ENCODE peak calls at places on chromosomes 6 and 20, in six cellular contexts. One of them, this sample, is unnamed.

GRCh38 chr20:1934578-1935573 is 39.7 kb downstream of the SIRPA start:
- DNase-seq in SK-N-SH: peak
- DNase-seq in IMR-90: peak
- DNase-seq in A549: no peak
- DNase-seq in GM12878: no peak
- DNase-seq in K562: no peak
- DNase-seq in this sample: no peak

GRCh38 chr6:123189805-123190204 is 193.8 kb downstream of the CLVS2 start:
- DNase-seq in K562: no peak
- DNase-seq in IMR-90: no peak
- DNase-seq in SK-N-SH: no peak
- DNase-seq in GM12878: no peak
- DNase-seq in A549: no peak
- DNase-seq in this sample: no peak

GRCh38 chr6:1499798-1500197 is 109.9 kb upstream of the FOXC1 start:
- DNase-seq in A549: no peak
- DNase-seq in K562: no peak
- DNase-seq in IMR-90: no peak
- DNase-seq in GM12878: no peak
- DNase-seq in SK-N-SH: no peak
- DNase-seq in this sample: no peak

GRCh38 chr6:131787955-131788712 is 19.7 kb upstream of the ENPP1 start:
- DNase-seq in GM12878: no peak
- DNase-seq in IMR-90: peak
- DNase-seq in SK-N-SH: no peak
- DNase-seq in K562: no peak
- DNase-seq in A549: no peak
- DNase-seq in this sample: peak

GRCh38 chr6:10332121-10332520 is 82.8 kb downstream of the TFAP2A start:
- DNase-seq in A549: no peak
- DNase-seq in IMR-90: no peak
- DNase-seq in SK-N-SH: no peak
- DNase-seq in GM12878: no peak
- DNase-seq in K562: no peak
- DNase-seq in this sample: no peak

GRCh38 chr6:37209461-37210205 is 39.7 kb downstream of the PIM1 start:
- DNase-seq in K562: peak
- DNase-seq in A549: no peak
- DNase-seq in SK-N-SH: no peak
- DNase-seq in IMR-90: no peak
- DNase-seq in GM12878: no peak
- DNase-seq in this sample: no peak

GRCh38 chr6:39061182-39061581 is 12.6 kb downstream of the GLP1R start:
- DNase-seq in GM12878: no peak
- DNase-seq in SK-N-SH: no peak
- DNase-seq in IMR-90: no peak
- DNase-seq in K562: no peak
- DNase-seq in A549: no peak
- DNase-seq in this sample: no peak

GRCh38 chr6:117597755-117598154 is 4.6 kb downstream of the GOPC start:
- DNase-seq in SK-N-SH: no peak
- DNase-seq in K562: no peak
- DNase-seq in IMR-90: no peak
- DNase-seq in A549: no peak
- DNase-seq in GM12878: no peak
- DNase-seq in this sample: no peak

GRCh38 chr20:64040231-64041039 is 4.5 kb downstream of the C20orf204 start:
- DNase-seq in A549: no peak
- DNase-seq in K562: no peak
- DNase-seq in IMR-90: no peak
- DNase-seq in SK-N-SH: no peak
- DNase-seq in GM12878: no peak
- DNase-seq in this sample: no peak

GRCh38 chr6:35453236-35453635 is 1.1 kb downstream of the FANCE start:
- DNase-seq in GM12878: no peak
- DNase-seq in A549: no peak
- DNase-seq in SK-N-SH: no peak
- DNase-seq in K562: peak
- DNase-seq in IMR-90: no peak
- DNase-seq in this sample: no peak

GRCh38 chr6:71139249-71139648 is 149.4 kb upstream of the OGFRL1 start:
- DNase-seq in IMR-90: peak
- DNase-seq in GM12878: no peak
- DNase-seq in SK-N-SH: no peak
- DNase-seq in K562: no peak
- DNase-seq in A549: no peak
- DNase-seq in this sample: no peak

GRCh38 chr20:38290829-38291581 is 13.0 kb upstream of the BPI start:
- DNase-seq in A549: peak
- DNase-seq in IMR-90: peak
- DNase-seq in GM12878: no peak
- DNase-seq in K562: peak
- DNase-seq in SK-N-SH: peak
- DNase-seq in this sample: peak

GRCh38 chr20:51562027-51562333 is 19.5 kb upstream of the NFATC2 start:
- DNase-seq in A549: no peak
- DNase-seq in SK-N-SH: no peak
- DNase-seq in K562: no peak
- DNase-seq in GM12878: no peak
- DNase-seq in IMR-90: peak
- DNase-seq in this sample: no peak

GRCh38 chr20:9112541-9113515 is 43.9 kb downstream of the PLCB4 start:
- DNase-seq in GM12878: no peak
- DNase-seq in K562: no peak
- DNase-seq in IMR-90: peak
- DNase-seq in SK-N-SH: no peak
- DNase-seq in A549: no peak
- DNase-seq in this sample: no peak

GRCh38 chr20:14470231-14470894 is 133.0 kb upstream of the FLRT3 start:
- DNase-seq in SK-N-SH: no peak
- DNase-seq in IMR-90: no peak
- DNase-seq in GM12878: no peak
- DNase-seq in K562: no peak
- DNase-seq in A549: peak
- DNase-seq in this sample: peak

GRCh38 chr6:12049165-12049564 is 37.1 kb downstream of the HIVEP1 start:
- DNase-seq in A549: no peak
- DNase-seq in SK-N-SH: no peak
- DNase-seq in K562: no peak
- DNase-seq in IMR-90: no peak
- DNase-seq in GM12878: no peak
- DNase-seq in this sample: no peak

GRCh38 chr6:4727671-4728435 is 48.4 kb upstream of the CDYL start:
- DNase-seq in SK-N-SH: no peak
- DNase-seq in K562: peak
- DNase-seq in IMR-90: no peak
- DNase-seq in A549: peak
- DNase-seq in GM12878: no peak
- DNase-seq in this sample: peak

GRCh38 chr6:104324305-104324704 is 535.4 kb downstream of the HACE1 start:
- DNase-seq in K562: no peak
- DNase-seq in GM12878: no peak
- DNase-seq in IMR-90: no peak
- DNase-seq in A549: no peak
- DNase-seq in SK-N-SH: no peak
- DNase-seq in this sample: no peak

GRCh38 chr6:69775450-69775849 is 21.4 kb downstream of the LMBRD1 start:
- DNase-seq in SK-N-SH: no peak
- DNase-seq in K562: no peak
- DNase-seq in GM12878: no peak
- DNase-seq in IMR-90: no peak
- DNase-seq in A549: no peak
- DNase-seq in this sample: no peak
- TF ChIP-seq SMC3 in SK-N-SH: no peak
- TF ChIP-seq SMC3 in K562: no peak
- TF ChIP-seq SMC3 in GM12878: no peak
- TF ChIP-seq SMC3 in IMR-90: no peak
- TF ChIP-seq SMC3 in A549: no peak
- TF ChIP-seq SMC3 in this sample: no peak

GRCh38 chr6:107348224-107348623 is 111.1 kb downstream of the PDSS2 start:
- DNase-seq in A549: peak
- DNase-seq in K562: no peak
- DNase-seq in GM12878: no peak
- DNase-seq in SK-N-SH: no peak
- DNase-seq in IMR-90: peak
- DNase-seq in this sample: no peak
- TF ChIP-seq SMC3 in A549: no peak
- TF ChIP-seq SMC3 in K562: no peak
- TF ChIP-seq SMC3 in GM12878: no peak
- TF ChIP-seq SMC3 in SK-N-SH: no peak
- TF ChIP-seq SMC3 in IMR-90: no peak
- TF ChIP-seq SMC3 in this sample: no peak

GRCh38 chr6:41321183-41321582 is 14.2 kb upstream of the NCR2 start:
- DNase-seq in IMR-90: no peak
- DNase-seq in SK-N-SH: no peak
- DNase-seq in K562: no peak
- DNase-seq in A549: no peak
- DNase-seq in GM12878: no peak
- DNase-seq in this sample: no peak

GRCh38 chr6:41315943-41316342 is 19.5 kb upstream of the NCR2 start:
- DNase-seq in IMR-90: no peak
- DNase-seq in A549: no peak
- DNase-seq in SK-N-SH: no peak
- DNase-seq in K562: no peak
- DNase-seq in GM12878: no peak
- DNase-seq in this sample: no peak

GRCh38 chr6:41315203-41315602 is 20.2 kb upstream of the NCR2 start:
- DNase-seq in A549: no peak
- DNase-seq in K562: no peak
- DNase-seq in IMR-90: no peak
- DNase-seq in GM12878: no peak
- DNase-seq in SK-N-SH: no peak
- DNase-seq in this sample: no peak

DNA sequence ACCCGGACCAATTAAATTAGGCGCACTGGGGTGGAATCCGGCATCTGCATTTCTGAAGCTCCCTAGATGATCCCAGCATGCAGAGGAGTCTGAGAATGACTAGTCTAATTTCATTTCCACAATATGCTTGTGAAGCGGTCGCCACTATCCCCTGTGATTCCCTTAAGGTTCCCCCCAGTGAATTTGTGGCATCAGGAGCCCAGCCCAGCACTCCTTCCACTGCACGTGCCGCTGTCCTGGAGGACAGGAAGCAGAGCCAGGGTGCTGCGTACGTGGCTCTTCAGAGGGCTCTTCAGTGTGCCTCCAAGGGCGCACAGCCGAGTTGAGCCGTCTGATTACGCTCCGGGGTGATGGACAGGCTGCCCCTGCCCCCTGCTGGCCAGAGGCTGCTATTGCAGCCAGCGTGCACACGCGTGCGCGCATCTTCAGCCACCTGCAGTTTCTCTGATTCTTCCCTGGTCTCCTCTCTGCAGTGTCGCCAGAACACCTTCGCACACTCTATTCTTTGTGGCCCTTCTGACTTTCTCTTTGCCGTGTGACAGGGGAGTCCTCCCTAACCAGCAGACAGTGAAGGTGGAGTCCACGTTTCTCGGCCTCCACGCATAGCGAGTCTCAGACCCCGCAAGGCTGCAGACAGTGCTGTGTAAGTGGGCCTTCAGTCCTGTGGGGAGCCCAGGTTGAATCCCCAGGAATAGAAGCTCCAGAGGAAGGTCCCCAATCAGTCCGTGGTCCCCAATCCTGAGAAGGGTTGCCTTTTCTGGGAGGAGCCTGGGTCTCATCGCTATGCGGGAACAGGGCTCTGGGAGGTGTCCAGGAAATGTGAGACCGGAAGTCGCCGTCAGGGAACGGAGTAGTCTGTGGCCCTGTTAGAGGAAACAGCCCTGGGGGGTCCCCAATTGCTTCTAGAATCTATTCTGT is 16.5 kb upstream of the NCR2 start:
- DNase-seq in K562: peak
- DNase-seq in A549: peak
- DNase-seq in GM12878: peak
- DNase-seq in SK-N-SH: peak
- DNase-seq in IMR-90: peak
- DNase-seq in this sample: peak
- TF ChIP-seq SMC3 in K562: peak
- TF ChIP-seq SMC3 in A549: peak
- TF ChIP-seq SMC3 in GM12878: peak
- TF ChIP-seq SMC3 in SK-N-SH: peak
- TF ChIP-seq SMC3 in IMR-90: peak
- TF ChIP-seq SMC3 in this sample: peak

GRCh38 chr6:20866940-20867630 is 332.8 kb downstream of the CDKAL1 start:
- DNase-seq in SK-N-SH: no peak
- DNase-seq in K562: no peak
- DNase-seq in GM12878: no peak
- DNase-seq in IMR-90: peak
- DNase-seq in A549: peak
- DNase-seq in this sample: no peak

GRCh38 chr6:20861479-20861878 is 327.2 kb downstream of the CDKAL1 start:
- DNase-seq in A549: no peak
- DNase-seq in GM12878: no peak
- DNase-seq in SK-N-SH: peak
- DNase-seq in K562: no peak
- DNase-seq in IMR-90: no peak
- DNase-seq in this sample: no peak

GRCh38 chr6:20868397-20869185 is 334.3 kb downstream of the CDKAL1 start:
- DNase-seq in SK-N-SH: peak
- DNase-seq in GM12878: no peak
- DNase-seq in A549: no peak
- DNase-seq in IMR-90: no peak
- DNase-seq in K562: no peak
- DNase-seq in this sample: no peak

GRCh38 chr6:20870493-20870892 is 336.2 kb downstream of the CDKAL1 start:
- DNase-seq in K562: peak
- DNase-seq in GM12878: no peak
- DNase-seq in A549: no peak
- DNase-seq in SK-N-SH: no peak
- DNase-seq in IMR-90: no peak
- DNase-seq in this sample: no peak

GRCh38 chr6:20866038-20866437 is 331.8 kb downstream of the CDKAL1 start:
- DNase-seq in A549: no peak
- DNase-seq in GM12878: no peak
- DNase-seq in K562: no peak
- DNase-seq in SK-N-SH: no peak
- DNase-seq in IMR-90: no peak
- DNase-seq in this sample: no peak
- TF ChIP-seq SMC3 in A549: no peak
- TF ChIP-seq SMC3 in GM12878: no peak
- TF ChIP-seq SMC3 in K562: no peak
- TF ChIP-seq SMC3 in SK-N-SH: no peak
- TF ChIP-seq SMC3 in IMR-90: no peak
- TF ChIP-seq SMC3 in this sample: no peak

DNA sequence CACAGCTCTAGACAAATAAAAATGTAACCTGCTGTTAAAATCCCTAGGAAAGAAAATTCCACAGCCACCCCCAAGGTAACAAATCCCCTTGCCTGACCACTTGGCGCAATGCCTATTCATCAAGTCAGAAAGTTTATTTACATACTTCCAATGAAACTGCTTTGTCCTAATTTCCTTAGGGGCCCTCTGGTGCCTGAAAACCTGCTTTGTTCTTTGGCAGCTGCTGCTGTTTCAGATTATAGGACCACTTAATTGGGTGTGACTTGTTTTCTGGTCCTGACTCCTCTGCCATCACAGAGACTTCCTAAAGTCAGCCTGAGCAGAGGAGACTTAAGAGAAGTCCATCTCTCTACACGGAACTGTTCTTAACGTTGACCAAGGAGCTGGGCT is 323.6 kb downstream of the UBE3D start:
- DNase-seq in SK-N-SH: no peak
- DNase-seq in GM12878: no peak
- DNase-seq in A549: no peak
- DNase-seq in IMR-90: no peak
- DNase-seq in K562: no peak
- DNase-seq in this sample: no peak
- TF ChIP-seq SMC3 in SK-N-SH: no peak
- TF ChIP-seq SMC3 in GM12878: no peak
- TF ChIP-seq SMC3 in A549: no peak
- TF ChIP-seq SMC3 in IMR-90: no peak
- TF ChIP-seq SMC3 in K562: no peak
- TF ChIP-seq SMC3 in this sample: no peak

GRCh38 chr20:31760457-31761240 is 21.6 kb downstream of the TPX2 start:
- DNase-seq in K562: no peak
- DNase-seq in IMR-90: peak
- DNase-seq in SK-N-SH: no peak
- DNase-seq in GM12878: no peak
- DNase-seq in A549: no peak
- DNase-seq in this sample: no peak
- TF ChIP-seq SMC3 in K562: no peak
- TF ChIP-seq SMC3 in IMR-90: no peak
- TF ChIP-seq SMC3 in SK-N-SH: no peak
- TF ChIP-seq SMC3 in GM12878: no peak
- TF ChIP-seq SMC3 in A549: no peak
- TF ChIP-seq SMC3 in this sample: no peak

This sample was measured in HepG2.